ENCODE peak calls at places on chromosomes 4 and X, in ten cellular contexts. G is IMR-90; C is pancreas; K is brain microvascular endothelial cell; I is neuronal stem cell; A is Peyer's patch; E is body of pancreas; S is endodermal cell; F is effector memory CD4-positive, alpha-beta T cell; M is Karpas-422. Y is an unnamed sample.

GRCh38 chr4:76867880-76868655 is 29.9 kb downstream of the SOWAHB start:
- DNase-seq in G (no peak), C (no peak), K (no peak), I (no peak), A (peak; percentile 86), E (no peak), S (peak; percentile 96), F (no peak), M (peak; percentile 45), Y (no peak)

GRCh38 chr4:124435276-124435675 is 277.3 kb downstream of the ANKRD50 start:
- DNase-seq in G (no peak), C (no peak), K (no peak), I (no peak), A (no peak), E (no peak), S (no peak), F (no peak), M (no peak), Y (no peak)

GRCh38 chrX:40202456-40202855 is 104.7 kb upstream of the BCOR start:
- DNase-seq in G (no peak), C (no peak), K (no peak), I (no peak), A (no peak), E (no peak), S (no peak), F (no peak), M (no peak), Y (no peak)

GRCh38 chr4:181592221-181592745 is 650.9 kb upstream of the TENM3 start:
- DNase-seq in G (peak; percentile 46), C (no peak), K (no peak), I (no peak), A (no peak), E (no peak), S (no peak), F (no peak), M (no peak), Y (no peak)

GRCh38 chrX:8043121-8043520 is 115.9 kb upstream of the PNPLA4 start:
- DNase-seq in G (no peak), C (no peak), K (no peak), I (no peak), A (no peak), E (no peak), S (no peak), F (no peak), M (no peak), Y (no peak)

GRCh38 chr4:85787133-85787532 is 312.2 kb downstream of the ARHGAP24 start:
- DNase-seq in G (peak; percentile 93), C (no peak), K (peak; percentile 60), I (no peak), A (no peak), E (no peak), S (no peak), F (no peak), M (no peak), Y (no peak)

GRCh38 chr4:91840359-91840758 is 463.4 kb upstream of the GRID2 start:
- DNase-seq in G (no peak), C (no peak), K (no peak), I (no peak), A (no peak), E (no peak), S (no peak), F (no peak), M (no peak), Y (no peak)

GRCh38 chr4:165506780-165507305 is 128.0 kb downstream of the CPE start:
- DNase-seq in G (no peak), C (no peak), K (no peak), I (no peak), A (no peak), E (no peak), S (no peak), F (no peak), M (no peak), Y (no peak)

GRCh38 chr4:124970011-124970410 is 257.5 kb upstream of the ANKRD50 start:
- DNase-seq in G (peak; percentile 78), C (no peak), K (peak; percentile 37), I (no peak), A (no peak), E (no peak), S (no peak), F (no peak), M (no peak), Y (no peak)

GRCh38 chr4:3520796-3521600 is 11.2 kb downstream of the LRPAP1 start:
- DNase-seq in G (no peak), C (peak; percentile 41), K (no peak), I (no peak), A (no peak), E (no peak), S (peak; percentile 36), F (no peak), M (no peak), Y (no peak)

GRCh38 chr4:69731261-69731660 is 29.2 kb downstream of the SULT1B1 start:
- DNase-seq in G (no peak), C (no peak), K (peak; percentile 37), I (no peak), A (no peak), E (no peak), S (no peak), F (no peak), M (no peak), Y (no peak)

GRCh38 chr4:15742637-15743036 is 35.5 kb upstream of the CD38 start:
- DNase-seq in G (no peak), C (no peak), K (no peak), I (no peak), A (no peak), E (no peak), S (no peak), F (no peak), M (no peak), Y (no peak)

GRCh38 chrX:109629310-109629709 is 4.3 kb upstream of the KCNE5 start:
- DNase-seq in G (no peak), C (no peak), K (no peak), I (no peak), A (no peak), E (no peak), S (no peak), F (no peak), M (no peak), Y (no peak)

GRCh38 chr4:81919238-81919637 is 447.5 kb upstream of the RASGEF1B start:
- DNase-seq in G (peak; percentile 1), C (no peak), K (peak; percentile 2), I (no peak), A (no peak), E (no peak), S (peak; percentile 61), F (no peak), M (peak; percentile 49), Y (peak; percentile 20)

GRCh38 chr4:101972791-101973190 is 182.3 kb downstream of the BANK1 start:
- DNase-seq in G (no peak), C (no peak), K (no peak), I (no peak), A (no peak), E (no peak), S (no peak), F (no peak), M (no peak), Y (no peak)

GRCh38 chr4:113826431-113826830 is 64.9 kb upstream of the CAMK2D start:
- DNase-seq in G (no peak), C (no peak), K (no peak), I (no peak), A (no peak), E (no peak), S (no peak), F (no peak), M (no peak), Y (no peak)

GRCh38 chrX:107902721-107903120 is 77.1 kb downstream of the MID2 start:
- DNase-seq in G (no peak), C (no peak), K (no peak), I (no peak), A (no peak), E (no peak), S (no peak), F (no peak), M (no peak), Y (no peak)
- H3K27me3 ChIP-seq in G (peaks cover 8% of the 10 kb centered on the region), C (no peaks in the 10 kb centered on the region), K (no peaks in the 10 kb centered on the region), I (no peaks in the 10 kb centered on the region), A (no peaks in the 10 kb centered on the region), E (no peaks in the 10 kb centered on the region), S (no peaks in the 10 kb centered on the region), F (no peaks in the 10 kb centered on the region), M (no peaks in the 10 kb centered on the region), Y (no peaks in the 10 kb centered on the region)

DNA sequence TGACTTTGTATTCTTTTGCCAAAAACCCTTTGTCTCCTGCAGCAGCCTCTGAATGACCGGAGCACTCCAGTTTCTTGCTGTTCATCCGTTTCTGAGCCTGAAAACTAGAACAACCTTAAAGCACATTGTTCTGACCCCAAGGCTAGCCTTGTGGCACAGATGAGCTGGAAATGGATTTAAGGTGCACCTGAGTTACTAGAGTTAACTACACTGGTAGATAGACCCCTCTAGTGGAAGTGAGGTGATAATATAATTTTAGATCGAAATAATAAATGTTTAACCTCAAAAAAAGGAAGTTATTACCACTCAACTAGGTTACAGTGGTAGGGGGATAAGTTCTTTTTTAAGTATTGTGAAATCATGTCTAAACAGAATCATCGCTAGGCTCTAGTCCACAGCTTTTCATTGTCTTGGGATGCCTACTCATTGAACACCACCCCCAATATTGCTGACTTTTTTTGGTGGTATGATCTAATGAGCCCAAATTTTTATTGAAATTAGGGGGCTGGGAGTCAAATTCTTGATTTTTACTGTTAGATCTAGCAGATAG is 2.7 kb downstream of the PLS3 start:
- DNase-seq in G (no peak), C (no peak), K (no peak), I (no peak), A (no peak), E (no peak), S (no peak), F (no peak), M (peak; percentile 42), Y (no peak)
- H3K27ac ChIP-seq in G (no peak overlapping the region), C (no peak overlapping the region), K (no peak overlapping the region), I (no peak overlapping the region), A (no peak overlapping the region), E (peak overlapping the region; percentile 49), S (no peak overlapping the region), F (no peak overlapping the region), M (no peak overlapping the region), Y (no peak overlapping the region)

DNA sequence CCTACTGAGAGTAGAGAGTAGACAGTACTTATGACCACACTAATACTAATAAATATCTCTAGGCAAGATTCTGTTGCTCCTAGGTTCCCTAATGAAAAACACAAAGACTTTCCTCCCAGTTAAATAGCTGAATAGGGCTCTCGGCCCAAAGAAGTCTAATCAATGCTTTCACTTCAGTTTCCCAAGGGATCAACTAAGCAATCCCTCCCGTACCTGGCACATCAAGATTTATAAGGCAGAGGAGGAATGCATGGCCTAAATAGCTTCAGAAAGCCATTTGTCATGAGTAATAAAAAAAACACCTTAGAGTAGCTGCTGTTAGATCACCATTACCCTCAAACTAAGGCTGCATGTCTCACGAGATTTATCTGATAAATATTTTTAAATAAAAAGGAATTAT is 56.8 kb upstream of the EXOC1L start:
- DNase-seq in G (no peak), C (no peak), K (no peak), I (no peak), A (no peak), E (no peak), S (no peak), F (no peak), M (no peak), Y (no peak)
- H3K4me3 ChIP-seq in G (no peak overlapping the region), C (no peak overlapping the region), K (no peak overlapping the region), I (no peak overlapping the region), A (no peak overlapping the region), E (no peak overlapping the region), S (no peak overlapping the region), F (no peak overlapping the region), M (no peak overlapping the region), Y (no peak overlapping the region)

GRCh38 chr4:79842162-79842561 is 230.9 kb downstream of the ANTXR2 start:
- DNase-seq in G (no peak), C (no peak), K (no peak), I (no peak), A (no peak), E (no peak), S (no peak), F (no peak), M (no peak), Y (no peak)
- H3K27me3 ChIP-seq in G (no peaks in the 10 kb centered on the region), C (no peaks in the 10 kb centered on the region), K (no peaks in the 10 kb centered on the region), I (no peaks in the 10 kb centered on the region), A (no peaks in the 10 kb centered on the region), E (no peaks in the 10 kb centered on the region), S (no peaks in the 10 kb centered on the region), F (no peaks in the 10 kb centered on the region), M (no peaks in the 10 kb centered on the region), Y (no peaks in the 10 kb centered on the region)